ENCODE peak calls at places on chromosomes 12 and 14, in nine cellular contexts. Q is A549, M is dorsolateral prefrontal cortex, L is foreskin fibroblast, E is AG10803, P is hepatocyte, T is WERI-Rb-1, C is endodermal cell, J is pancreas. H is an unnamed sample.
A peak's percentile ranks its signal among the peaks of the same experiment; 100 is the strongest.

GRCh38 chr12:96247567-96247962 is 53.4 kb downstream of the ELK3 start:
- DNase-seq in J (no peak), Q (no peak), T (no peak), L (peak; percentile 47), C (no peak), M (no peak), P (no peak), E (no peak), H (no peak)

GRCh38 chr12:47216150-47216677 is 136.5 kb upstream of the AMIGO2 start:
- DNase-seq in P (no peak), C (no peak), E (no peak), T (no peak), L (no peak), J (no peak), M (no peak), Q (no peak), H (no peak)

GRCh38 chr12:39764944-39765560 is 145.4 kb upstream of the ABCD2 start:
- DNase-seq in P (peak; percentile 56), E (peak; percentile 65), L (peak; percentile 28), T (no peak), J (no peak), C (no peak), M (no peak), Q (peak; percentile 28), H (peak; percentile 76)

GRCh38 chr12:118436002-118436724 is 59.8 kb downstream of the SUDS3 start:
- DNase-seq in E (no peak), M (no peak), C (peak; percentile 82), T (peak; percentile 63), L (no peak), P (peak; percentile 7), J (no peak), Q (no peak), H (no peak)

GRCh38 chr12:32819424-32819823 is 63.7 kb upstream of the YARS2 start:
- DNase-seq in T (no peak), L (no peak), C (no peak), E (no peak), J (no peak), P (no peak), Q (no peak), M (no peak), H (no peak)

GRCh38 chr12:9115731-9116689 is at the start of gene A2M:
- DNase-seq in T (no peak), M (no peak), Q (no peak), E (peak; percentile 5), P (peak; percentile 19), J (no peak), C (no peak), L (no peak), H (peak; percentile 8)

GRCh38 chr12:886206-886605 is 63.3 kb downstream of the RAD52 start:
- DNase-seq in J (no peak), C (no peak), Q (no peak), M (no peak), L (no peak), E (no peak), P (no peak), T (no peak), H (no peak)

GRCh38 chr12:77667101-77667500 is 163.6 kb upstream of the NAV3 start:
- DNase-seq in T (no peak), L (no peak), Q (no peak), J (no peak), C (peak; percentile 73), M (no peak), E (no peak), P (no peak), H (no peak)

GRCh38 chr12:69096669-69097364 is 142.6 kb upstream of the CPSF6 start:
- DNase-seq in P (no peak), L (peak; percentile 5), Q (no peak), C (no peak), M (no peak), J (no peak), E (peak; percentile 13), T (no peak), H (peak; percentile 65)

GRCh38 chr12:96241484-96242256 is 47.5 kb downstream of the ELK3 start:
- DNase-seq in P (peak; percentile 36), E (peak; percentile 98), C (peak; percentile 48), Q (no peak), J (no peak), L (no peak), T (no peak), M (no peak), H (peak; percentile 88)

GRCh38 chr14:84209021-84209420 is 1320.9 kb upstream of the FLRT2 start:
- DNase-seq in J (no peak), T (no peak), Q (no peak), C (no peak), E (no peak), L (no peak), P (no peak), M (no peak), H (no peak)

GRCh38 chr14:88831285-88831684 is 6.8 kb downstream of the TTC8 start:
- DNase-seq in T (no peak), C (no peak), Q (no peak), L (peak; percentile 67), M (no peak), E (peak; percentile 89), J (no peak), P (no peak), H (peak; percentile 88)

GRCh38 chr14:92352158-92352985 is 29.4 kb downstream of the SLC24A4 start:
- DNase-seq in P (no peak), T (peak; percentile 52), M (no peak), E (peak; percentile 18), L (no peak), C (peak; percentile 78), Q (peak; percentile 34), J (no peak), H (peak; percentile 3)

GRCh38 chr12:44385964-44386363 is 490.2 kb downstream of the NELL2 start:
- DNase-seq in E (peak; percentile 5), Q (no peak), L (no peak), J (no peak), T (no peak), M (no peak), C (no peak), P (no peak), H (no peak)

GRCh38 chr14:64952598-64953309 is 10.2 kb upstream of the GPX2 start:
- DNase-seq in P (no peak), M (no peak), C (peak; percentile 73), E (no peak), L (no peak), T (no peak), J (peak; percentile 19), Q (no peak), H (no peak)

GRCh38 chr12:59548930-59549329 is 46.9 kb upstream of the SLC16A7 start:
- DNase-seq in J (no peak), C (peak; percentile 60), P (no peak), L (no peak), E (no peak), T (no peak), Q (no peak), M (no peak), H (no peak)

GRCh38 chr12:32296541-32296940 is 102.8 kb upstream of the FGD4 start:
- DNase-seq in E (peak; percentile 24), C (no peak), T (no peak), L (no peak), J (no peak), M (no peak), Q (peak; percentile 44), P (no peak), H (no peak)

GRCh38 chr14:104137297-104138097 is 890 bp upstream of the KIF26A start:
- DNase-seq in Q (peak; percentile 76), P (peak; percentile 85), L (no peak), E (peak; percentile 15), M (peak; percentile 27), C (peak; percentile 95), T (peak; percentile 73), J (peak; percentile 93), H (peak; percentile 6)
- TF ChIP-seq CTCF in Q (peak; percentile 90), P (peak; percentile 77), L (peak; percentile 53), E (peak; percentile 34), M (peak; percentile 91), C (peak; percentile 97), T (peak; percentile 81), J (peak; percentile 93), H (peak; percentile 41)

GRCh38 chr12:94151577-94151976 is 3.2 kb downstream of the PLXNC1 start:
- DNase-seq in C (peak; percentile 48), J (no peak), E (no peak), M (peak; percentile 55), P (peak; percentile 67), Q (no peak), L (no peak), T (no peak), H (no peak)
- H3K4me3 ChIP-seq in C (peak overlapping the region; percentile 63), J (no peak overlapping the region), E (no peak overlapping the region), M (peak overlapping the region; percentile 67), P (no peak overlapping the region), Q (no peak overlapping the region), L (no peak overlapping the region), T (no peak overlapping the region), H (no peak overlapping the region)

GRCh38 chr14:21723431-21724045 is 49.9 kb upstream of the OR4E1 start:
- DNase-seq in P (peak; percentile 34), Q (peak; percentile 3), E (no peak), L (no peak), M (no peak), J (no peak), C (peak; percentile 94), T (peak; percentile 47), H (no peak)
- TF ChIP-seq CTCF in P (peak; percentile 15), Q (peak; percentile 5), E (no peak), L (no peak), M (no peak), J (no peak), C (peak; percentile 86), T (peak; percentile 72), H (peak; percentile 7)

GRCh38 chr12:19482036-19482435 is 42.7 kb downstream of the AEBP2 start:
- DNase-seq in M (no peak), T (no peak), P (no peak), J (no peak), C (peak; percentile 59), L (no peak), E (no peak), Q (no peak), H (no peak)
- H3K4me3 ChIP-seq in M (no peak overlapping the region), T (no peak overlapping the region), P (no peak overlapping the region), J (no peak overlapping the region), C (no peak overlapping the region), L (no peak overlapping the region), E (no peak overlapping the region), Q (no peak overlapping the region), H (no peak overlapping the region)

H was measured in fibroblast of the aortic adventitia.